ENCODE peak calls at places on chromosomes 11 and 22, in seven cellular contexts. A, G, D, L, F, H and J are unnamed samples. For H3K4me1, the result is how much of the 10 kb centered on the place peaks cover.

GRCh38 chr11:132475046-132475445 is 1057.3 kb downstream of the OPCML start:
- DNase-seq in A (no peak), G (no peak), D (no peak), L (no peak), F (no peak), H (no peak), J (no peak)

GRCh38 chr11:76653674-76654309 is 16.8 kb downstream of the LRRC32 start:
- DNase-seq in A (no peak), G (peak), D (no peak), L (no peak), F (no peak), H (no peak), J (peak)

GRCh38 chr11:76773921-76774361 is 9.2 kb upstream of the TSKU start:
- DNase-seq in A (no peak), G (peak), D (peak), L (no peak), F (no peak), H (no peak), J (peak)

GRCh38 chr11:36550385-36551115 is 17.3 kb upstream of the RAG1 start:
- DNase-seq in A (no peak), G (no peak), D (no peak), L (no peak), F (no peak), H (no peak), J (no peak)

GRCh38 chr11:14015711-14016110 is 53.2 kb downstream of the SPON1 start:
- DNase-seq in A (no peak), G (peak), D (no peak), L (no peak), F (peak), H (no peak), J (no peak)

GRCh38 chr11:6345356-6345755 is 25.1 kb upstream of the CAVIN3 start:
- DNase-seq in A (no peak), G (no peak), D (no peak), L (no peak), F (no peak), H (no peak), J (no peak)

GRCh38 chr11:76771446-76772099 is 11.6 kb upstream of the TSKU start:
- DNase-seq in A (no peak), G (no peak), D (peak), L (no peak), F (no peak), H (no peak), J (no peak)

GRCh38 chr22:49366437-49366836 is 461.2 kb downstream of the BRD1 start:
- DNase-seq in A (no peak), G (no peak), D (peak), L (peak), F (no peak), H (no peak), J (peak)

GRCh38 chr11:117554601-117555333 is 227.1 kb downstream of the CEP164 start:
- DNase-seq in A (no peak), G (no peak), D (peak), L (no peak), F (no peak), H (no peak), J (no peak)

GRCh38 chr22:36893262-36893661 is 20.2 kb upstream of the CSF2RB start:
- DNase-seq in A (no peak), G (no peak), D (no peak), L (no peak), F (no peak), H (peak), J (no peak)

GRCh38 chr22:38429460-38430128 is 25.4 kb downstream of the KCNJ4 start:
- DNase-seq in A (no peak), G (no peak), D (no peak), L (no peak), F (no peak), H (no peak), J (no peak)

GRCh38 chr22:47307326-47307725 is 544.9 kb downstream of the TBC1D22A start:
- DNase-seq in A (no peak), G (no peak), D (no peak), L (no peak), F (no peak), H (no peak), J (no peak)

GRCh38 chr11:128716231-128716630 is 22.4 kb downstream of the FLI1 start:
- DNase-seq in A (no peak), G (no peak), D (no peak), L (no peak), F (no peak), H (no peak), J (no peak)

GRCh38 chr22:42052765-42053164 is 17.8 kb downstream of the NAGA start:
- DNase-seq in A (no peak), G (no peak), D (no peak), L (no peak), F (no peak), H (no peak), J (no peak)

GRCh38 chr11:83037877-83038276 is 33.8 kb downstream of the RAB30 start:
- DNase-seq in A (no peak), G (no peak), D (no peak), L (no peak), F (no peak), H (no peak), J (no peak)

GRCh38 chr22:38751422-38752346 is 4.1 kb downstream of the SUN2 start:
- DNase-seq in A (peak), G (peak), D (peak), L (peak), F (peak), H (peak), J (no peak)

GRCh38 chr11:75174781-75175370 is 24.0 kb downstream of the SLCO2B1 start:
- DNase-seq in A (no peak), G (peak), D (no peak), L (peak), F (no peak), H (peak), J (peak)

GRCh38 chr11:103872748-103873147 is 163.7 kb upstream of the DDI1 start:
- DNase-seq in A (no peak), G (no peak), D (no peak), L (no peak), F (no peak), H (no peak), J (no peak)

GRCh38 chr11:93969925-93970922 is 50.9 kb upstream of the HEPHL1 start:
- DNase-seq in A (no peak), G (no peak), D (no peak), L (no peak), F (no peak), H (no peak), J (no peak)

GRCh38 chr22:28822930-28823481 is 22.6 kb upstream of the XBP1 start:
- DNase-seq in A (peak), G (peak), D (no peak), L (no peak), F (no peak), H (peak), J (no peak)

GRCh38 chr11:112211556-112211955 is 14.7 kb upstream of the PTS start:
- DNase-seq in A (no peak), G (no peak), D (no peak), L (no peak), F (no peak), H (no peak), J (no peak)

GRCh38 chr22:43994416-43994815 is 29.7 kb upstream of the PARVB start:
- DNase-seq in A (no peak), G (no peak), D (peak), L (no peak), F (no peak), H (no peak), J (no peak)

GRCh38 chr22:43993072-43993760 is 30.9 kb upstream of the PARVB start:
- DNase-seq in A (peak), G (peak), D (peak), L (peak), F (peak), H (peak), J (no peak)

GRCh38 chr22:43994006-43994405 is 30.1 kb upstream of the PARVB start:
- DNase-seq in A (no peak), G (no peak), D (peak), L (no peak), F (no peak), H (no peak), J (no peak)

GRCh38 chr22:43991316-43992020 is 32.6 kb upstream of the PARVB start:
- DNase-seq in A (no peak), G (no peak), D (no peak), L (no peak), F (no peak), H (no peak), J (no peak)

GRCh38 chr22:43992331-43992821 is 31.7 kb upstream of the PARVB start:
- DNase-seq in A (no peak), G (no peak), D (no peak), L (no peak), F (no peak), H (no peak), J (no peak)
- H3K27ac ChIP-seq in A (no peak), G (no peak), D (no peak), L (no peak), F (no peak), H (no peak), J (no peak)

DNA sequence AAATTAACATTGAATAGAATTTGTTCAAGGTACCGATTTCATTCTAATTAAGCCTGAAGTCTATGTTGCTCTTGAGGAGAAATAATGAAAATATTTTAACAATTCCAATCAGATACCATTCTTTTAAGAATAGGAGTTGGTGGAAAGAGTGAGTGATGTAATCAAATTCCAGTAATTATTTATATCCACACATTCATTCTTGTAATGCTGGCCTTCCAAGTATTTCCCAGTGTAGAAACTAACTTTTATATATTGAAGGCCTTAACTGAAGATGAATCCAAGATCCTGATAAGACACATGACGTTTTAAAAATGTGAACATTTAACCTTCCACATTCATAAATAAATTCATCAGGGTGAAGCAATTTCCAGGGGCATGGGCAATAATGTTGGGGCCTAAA is 36.6 kb upstream of the PAX6 start:
- DNase-seq in A (no peak), G (no peak), D (no peak), L (no peak), F (no peak), H (no peak), J (no peak)
- H3K4me3 ChIP-seq in A (no peak), G (no peak), D (no peak), L (no peak), F (no peak), H (no peak), J (no peak)

DNA sequence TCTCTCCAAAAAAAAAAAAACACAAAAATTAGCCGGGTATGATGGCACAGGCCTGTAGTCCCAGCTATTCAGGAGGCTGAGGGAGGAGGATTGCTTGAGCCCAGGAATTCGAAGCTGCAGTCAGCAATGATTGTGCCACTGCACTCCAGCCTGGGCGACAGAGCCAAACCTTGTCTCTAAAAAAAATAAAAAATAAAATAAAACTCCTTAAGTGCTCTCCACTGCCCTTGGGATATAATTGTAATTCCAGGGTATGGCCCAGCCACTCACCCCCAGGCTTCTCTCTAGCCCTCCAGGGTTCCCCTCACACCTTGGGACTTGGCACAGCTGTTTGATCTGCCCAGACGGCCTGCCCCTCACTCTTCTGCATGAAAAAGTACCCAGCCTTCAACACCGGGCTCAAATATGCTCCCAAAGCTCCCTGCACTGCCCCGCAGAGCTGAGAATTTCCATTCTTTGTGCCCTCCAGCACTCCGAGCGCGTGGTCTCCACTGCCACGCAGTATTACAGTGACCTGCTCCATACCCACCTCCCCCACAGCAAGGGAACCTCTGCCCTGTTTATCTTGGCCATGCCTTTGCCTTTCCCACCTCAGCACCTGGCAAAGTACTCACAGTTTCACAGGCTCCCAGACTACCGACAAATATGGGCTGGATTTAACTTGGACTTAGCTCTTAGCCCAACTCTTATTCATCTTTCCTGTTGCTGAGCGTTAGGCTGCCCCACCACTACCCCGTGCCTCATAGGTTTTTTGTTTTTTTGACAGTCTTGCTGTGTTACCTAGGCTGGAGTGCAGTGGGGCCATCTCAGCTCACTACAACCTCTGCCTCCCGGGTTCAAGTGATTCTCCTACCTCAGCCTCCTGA is 7.6 kb upstream of the FTH1 start:
- DNase-seq in A (no peak), G (peak), D (peak), L (no peak), F (no peak), H (no peak), J (no peak)
- H3K4me1 ChIP-seq in A (under half), G (half or more), D (half or more), L (under half), F (half or more), H (under half), J (half or more)

DNA sequence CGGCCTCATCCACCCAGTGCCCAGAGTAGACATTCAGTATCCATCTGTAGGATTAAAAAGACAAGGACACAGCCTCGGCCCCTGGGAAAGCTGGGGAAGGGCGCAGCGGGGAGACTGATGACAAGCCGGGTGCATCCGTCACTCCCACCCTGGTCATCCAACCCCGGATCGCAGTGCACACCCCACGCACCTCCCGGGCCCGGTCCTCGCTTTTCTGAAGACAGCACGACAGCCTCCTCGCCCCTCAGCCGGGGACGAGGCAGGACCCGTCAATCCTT is 1.1 kb downstream of the FCHSD2 start:
- DNase-seq in A (peak), G (no peak), D (peak), L (peak), F (no peak), H (peak), J (no peak)
- H3K27ac ChIP-seq in A (peak), G (peak), D (peak), L (peak), F (no peak), H (peak), J (peak)

GRCh38 chr11:19978668-19979518 is 181.4 kb downstream of the DBX1 start:
- DNase-seq in A (no peak), G (no peak), D (no peak), L (no peak), F (peak), H (no peak), J (no peak)

GRCh38 chr11:19980957-19981669 is 179.2 kb downstream of the DBX1 start:
- DNase-seq in A (no peak), G (peak), D (no peak), L (no peak), F (no peak), H (no peak), J (no peak)

GRCh38 chr11:19980388-19980787 is 179.9 kb downstream of the DBX1 start:
- DNase-seq in A (no peak), G (no peak), D (no peak), L (no peak), F (no peak), H (no peak), J (no peak)

GRCh38 chr11:19977941-19978340 is 182.3 kb downstream of the DBX1 start:
- DNase-seq in A (no peak), G (no peak), D (no peak), L (no peak), F (no peak), H (no peak), J (no peak)

GRCh38 chr11:19979519-19979845 is 180.8 kb downstream of the DBX1 start:
- DNase-seq in A (no peak), G (no peak), D (no peak), L (no peak), F (no peak), H (no peak), J (no peak)
- H3K4me3 ChIP-seq in A (no peak), G (no peak), D (no peak), L (no peak), F (peak), H (no peak), J (no peak)

GRCh38 chr11:33406241-33406640 is 149.1 kb downstream of the HIPK3 start:
- DNase-seq in A (no peak), G (no peak), D (no peak), L (no peak), F (no peak), H (no peak), J (no peak)
- H3K4me1 ChIP-seq in A (under half), G (under half), D (under half), L (under half), F (under half), H (under half), J (under half)

DNA sequence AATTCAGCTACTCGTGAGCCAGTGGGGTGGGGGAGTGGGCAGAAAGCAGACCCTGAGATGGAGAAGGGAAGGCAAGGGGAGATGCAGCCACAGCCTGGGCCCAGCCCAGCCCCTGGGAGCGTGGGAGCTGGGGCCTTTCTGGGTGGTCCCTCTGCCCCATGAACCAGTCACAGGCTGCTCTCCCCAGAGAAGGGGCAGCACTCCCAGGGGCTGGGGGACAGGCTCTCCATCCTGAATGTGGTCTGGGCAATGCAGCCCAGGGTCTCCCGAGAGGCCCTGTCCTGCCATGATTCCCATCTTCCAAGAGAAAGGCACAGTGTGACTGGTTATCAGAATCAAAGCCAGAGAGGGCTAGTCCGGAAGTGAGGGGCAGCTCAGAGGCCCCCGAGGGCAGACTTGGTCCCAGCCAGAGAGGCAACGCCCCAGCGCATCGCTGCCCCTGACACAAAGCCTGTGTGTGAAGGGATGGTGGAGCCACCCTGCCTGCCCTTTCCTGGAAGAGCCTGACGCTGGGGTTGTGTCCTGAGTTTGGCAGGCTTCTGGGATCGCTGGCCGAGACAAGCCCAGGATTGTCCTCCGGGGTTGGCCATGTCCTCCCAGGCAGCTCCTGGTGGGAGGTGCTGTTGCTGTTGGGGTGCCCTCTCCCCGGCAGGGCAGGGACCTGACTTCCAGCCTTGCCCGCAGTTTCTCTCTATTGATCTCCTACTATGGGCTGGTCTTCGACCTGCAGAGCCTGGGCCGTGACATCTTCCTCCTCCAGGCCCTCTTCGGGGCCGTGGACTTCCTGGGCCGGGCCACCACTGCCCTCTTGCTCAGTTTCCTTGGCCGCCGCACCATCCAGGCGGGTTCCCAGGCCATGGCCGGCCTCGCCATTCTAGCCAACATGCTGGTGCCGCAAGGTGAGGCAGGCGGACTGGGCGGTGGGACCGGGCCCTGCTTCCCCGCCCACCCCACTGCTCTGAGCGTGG is 23.8 kb upstream of the SLC22A12 start:
- DNase-seq in A (no peak), G (no peak), D (peak), L (no peak), F (peak), H (no peak), J (no peak)
- H3K27ac ChIP-seq in A (no peak), G (peak), D (peak), L (no peak), F (peak), H (no peak), J (no peak)

GRCh38 chr22:46078241-46079092 is 71.9 kb upstream of the PPARA start:
- DNase-seq in A (no peak), G (peak), D (peak), L (no peak), F (no peak), H (no peak), J (peak)
- H3K4me3 ChIP-seq in A (no peak), G (no peak), D (peak), L (no peak), F (no peak), H (no peak), J (peak)